ENCODE peak calls at places on chromosomes 3 and 15, in five cellular contexts. O is psoas muscle; E is A172; P is activated CD4-positive, alpha-beta T cell treated with anti-CD3 and anti-CD28 coated beads, Interleukin-2, amount 50 U/mL, for 1 hour; F is EH. N is an unnamed sample.

GRCh38 chr3:123067689-123068226 is 933 bp downstream of the PDIA5 start:
- DNase-seq in O (no peak), E (no peak), P (no peak), F (peak), N (no peak)

GRCh38 chr3:52443268-52443610 is 1.7 kb downstream of the SEMA3G start:
- DNase-seq in O (no peak), E (no peak), P (no peak), F (no peak), N (no peak)

GRCh38 chr3:94117729-94118128 is 54.9 kb downstream of the NSUN3 start:
- DNase-seq in O (no peak), E (no peak), P (no peak), F (no peak), N (no peak)

GRCh38 chr3:42035816-42036482 is 55.2 kb upstream of the TRAK1 start:
- DNase-seq in O (peak), E (no peak), P (no peak), F (peak), N (no peak)

GRCh38 chr3:197490098-197490497 is 65.7 kb downstream of the BDH1 start:
- DNase-seq in O (no peak), E (peak), P (no peak), F (peak), N (peak)

GRCh38 chr15:87144775-87145174 is 1065.1 kb downstream of the AGBL1 start:
- DNase-seq in O (no peak), E (no peak), P (no peak), F (peak), N (peak)

GRCh38 chr3:71076361-71076997 is 507.0 kb downstream of the FOXP1 start:
- DNase-seq in O (no peak), E (no peak), P (no peak), F (peak), N (no peak)

GRCh38 chr15:71091601-71092000 is 23.7 kb upstream of the THSD4 start:
- DNase-seq in O (no peak), E (no peak), P (no peak), F (peak), N (no peak)

GRCh38 chr15:79078763-79079395 is 11.7 kb downstream of the RASGRF1 start:
- DNase-seq in O (no peak), E (no peak), P (no peak), F (no peak), N (no peak)

GRCh38 chr3:150293401-150294001 is 114.6 kb upstream of the TSC22D2 start:
- DNase-seq in O (no peak), E (no peak), P (no peak), F (peak), N (peak)

GRCh38 chr3:118641608-118642007 is 393.0 kb downstream of the IGSF11 start:
- DNase-seq in O (no peak), E (no peak), P (no peak), F (no peak), N (peak)

GRCh38 chr15:67744331-67745058 is 80.8 kb upstream of the SKOR1 start:
- DNase-seq in O (no peak), E (no peak), P (no peak), F (peak), N (no peak)

GRCh38 chr3:152282813-152283212 is 14.1 kb downstream of the MBNL1 start:
- DNase-seq in O (no peak), E (no peak), P (no peak), F (no peak), N (no peak)

GRCh38 chr15:77657629-77658238 is 25.0 kb upstream of the LINGO1 start:
- DNase-seq in O (no peak), E (no peak), P (no peak), F (no peak), N (no peak)

GRCh38 chr3:72347819-72348319 is 500.4 kb downstream of the SHQ1 start:
- DNase-seq in O (peak), E (peak), P (no peak), F (peak), N (peak)

GRCh38 chr15:27743638-27744037 is 355.5 kb downstream of the OCA2 start:
- DNase-seq in O (no peak), E (no peak), P (no peak), F (no peak), N (no peak)

GRCh38 chr15:57395292-57395691 is 19.0 kb downstream of the CGNL1 start:
- DNase-seq in O (no peak), E (peak), P (no peak), F (peak), N (peak)

GRCh38 chr3:189325454-189325853 is 153.7 kb downstream of the TPRG1 start:
- DNase-seq in O (no peak), E (no peak), P (no peak), F (no peak), N (peak)

GRCh38 chr3:23825802-23826201 is 20.0 kb downstream of the UBE2E1 start:
- DNase-seq in O (no peak), E (no peak), P (no peak), F (no peak), N (no peak)

GRCh38 chr3:69823710-69824109 is 84.4 kb downstream of the MITF start:
- DNase-seq in O (no peak), E (peak), P (no peak), F (peak), N (peak)

GRCh38 chr15:71532994-71533393 is 277.4 kb upstream of the NR2E3 start:
- DNase-seq in O (no peak), E (peak), P (no peak), F (peak), N (peak)

GRCh38 chr3:63441262-63441661 is 163.2 kb downstream of the SYNPR start:
- DNase-seq in O (no peak), E (no peak), P (no peak), F (no peak), N (no peak)

GRCh38 chr15:66999046-66999557 is 66.3 kb upstream of the SMAD3 start:
- DNase-seq in O (no peak), E (no peak), P (no peak), F (no peak), N (no peak)

GRCh38 chr3:53114011-53114400 is 16.2 kb downstream of the RFT1 start:
- DNase-seq in O (peak), E (peak), P (peak), F (peak), N (peak)

GRCh38 chr3:62371735-62372591 is 1.4 kb downstream of the FEZF2 start:
- DNase-seq in O (peak), E (no peak), P (no peak), F (no peak), N (peak)

GRCh38 chr15:31361764-31362120 is 35.1 kb downstream of the KLF13 start:
- DNase-seq in O (no peak), E (no peak), P (no peak), F (no peak), N (no peak)

GRCh38 chr3:4643904-4644547 is 150.9 kb downstream of the ITPR1 start:
- DNase-seq in O (no peak), E (no peak), P (no peak), F (no peak), N (no peak)

GRCh38 chr3:100650651-100651611 is 41.5 kb downstream of the ADGRG7 start:
- DNase-seq in O (no peak), E (peak), P (no peak), F (peak), N (peak)

GRCh38 chr3:185084883-185085282 is 68.0 kb downstream of the C3orf70 start:
- DNase-seq in O (no peak), E (peak), P (no peak), F (peak), N (peak)

GRCh38 chr3:23856286-23856685 is 50.5 kb downstream of the UBE2E1 start:
- DNase-seq in O (no peak), E (no peak), P (no peak), F (peak), N (peak)

GRCh38 chr15:98901438-98901837 is 106.2 kb downstream of the PGPEP1L start:
- DNase-seq in O (no peak), E (no peak), P (no peak), F (no peak), N (no peak)

GRCh38 chr3:107985496-107985895 is 105.3 kb downstream of the CD47 start:
- DNase-seq in O (no peak), E (peak), P (peak), F (no peak), N (peak)

GRCh38 chr15:39474657-39475056 is 106.2 kb upstream of the THBS1 start:
- DNase-seq in O (no peak), E (no peak), P (no peak), F (peak), N (peak)

GRCh38 chr15:90351479-90352108 is 490 bp upstream of the ZNF774 start:
- DNase-seq in O (no peak), E (no peak), P (no peak), F (no peak), N (no peak)

GRCh38 chr15:50116477-50116876 is 2.6 kb downstream of the ATP8B4 start:
- DNase-seq in O (no peak), E (peak), P (no peak), F (peak), N (peak)

GRCh38 chr3:70069557-70069956 is 70.0 kb downstream of the SAMMSON start:
- DNase-seq in O (no peak), E (no peak), P (no peak), F (no peak), N (no peak)

GRCh38 chr3:192892981-192893827 is 24.5 kb downstream of the MB21D2 start:
- DNase-seq in O (peak), E (peak), P (peak), F (peak), N (peak)

N was measured in M059J.